ENCODE peak calls at places on chromosomes 2 and 18, in ten cellular contexts. D, S, I, H, Q, M, V, G, L and W are unnamed samples.

GRCh38 chr2:67604360-67604759 is 207.2 kb downstream of the ETAA1 start:
- DNase-seq in D (no peak), S (no peak), I (no peak), H (no peak), Q (no peak), M (no peak), V (no peak), G (no peak), L (no peak), W (no peak)

GRCh38 chr2:1104364-1104763 is 153.7 kb downstream of the SNTG2 start:
- DNase-seq in D (no peak), S (no peak), I (no peak), H (no peak), Q (no peak), M (no peak), V (no peak), G (no peak), L (no peak), W (no peak)

GRCh38 chr2:70580352-70580751 is 26.7 kb upstream of the TGFA start:
- DNase-seq in D (no peak), S (no peak), I (no peak), H (no peak), Q (no peak), M (no peak), V (no peak), G (no peak), L (no peak), W (no peak)

GRCh38 chr2:46970334-46971288 is 55.0 kb upstream of the MCFD2 start:
- DNase-seq in D (peak; percentile 64), S (no peak), I (peak; percentile 91), H (no peak), Q (no peak), M (no peak), V (peak; percentile 70), G (peak; percentile 45), L (peak; percentile 89), W (peak; percentile 38)

GRCh38 chr2:106614511-106615291 is 127.5 kb downstream of the CD8B2 start:
- DNase-seq in D (peak; percentile 68), S (no peak), I (peak; percentile 78), H (no peak), Q (no peak), M (no peak), V (no peak), G (no peak), L (no peak), W (no peak)

GRCh38 chr2:53768233-53768542 is 584 bp downstream of the CHAC2 start:
- DNase-seq in D (peak; percentile 54), S (no peak), I (no peak), H (no peak), Q (no peak), M (no peak), V (peak; percentile 45), G (no peak), L (no peak), W (no peak)

GRCh38 chr2:112579280-112579679 is 5.1 kb upstream of the CHCHD5 start:
- DNase-seq in D (no peak), S (no peak), I (no peak), H (no peak), Q (no peak), M (no peak), V (peak; percentile 86), G (no peak), L (peak; percentile 75), W (no peak)

GRCh38 chr2:98912957-98913915 is 22.8 kb downstream of the CRACDL start:
- DNase-seq in D (no peak), S (peak; percentile 79), I (no peak), H (peak; percentile 57), Q (no peak), M (no peak), V (peak; percentile 18), G (no peak), L (peak; percentile 91), W (no peak)

GRCh38 chr2:55590810-55591440 is 26.5 kb downstream of the PPP4R3B start:
- DNase-seq in D (no peak), S (no peak), I (no peak), H (no peak), Q (peak; percentile 28), M (no peak), V (no peak), G (no peak), L (peak; percentile 88), W (no peak)

GRCh38 chr2:36486546-36487044 is 111.4 kb downstream of the FEZ2 start:
- DNase-seq in D (no peak), S (no peak), I (no peak), H (no peak), Q (no peak), M (no peak), V (peak; percentile 80), G (no peak), L (peak; percentile 16), W (no peak)

GRCh38 chr18:63028380-63028779 is 291.2 kb downstream of the BCL2 start:
- DNase-seq in D (no peak), S (no peak), I (no peak), H (no peak), Q (no peak), M (no peak), V (no peak), G (no peak), L (no peak), W (no peak)

GRCh38 chr2:108923019-108923700 is 65.9 kb downstream of the EDAR start:
- DNase-seq in D (no peak), S (peak; percentile 67), I (peak; percentile 17), H (peak; percentile 36), Q (no peak), M (peak; percentile 23), V (no peak), G (no peak), L (peak; percentile 96), W (no peak)

GRCh38 chr2:20452551-20452950 is 5.7 kb downstream of the RHOB start:
- DNase-seq in D (no peak), S (peak; percentile 77), I (no peak), H (no peak), Q (no peak), M (no peak), V (peak; percentile 59), G (peak; percentile 28), L (peak; percentile 66), W (peak; percentile 68)
- H3K27me3 ChIP-seq in D (no peaks in the 10 kb centered on the region), S (no peaks in the 10 kb centered on the region), I (no peaks in the 10 kb centered on the region), H (no peaks in the 10 kb centered on the region), Q (no peaks in the 10 kb centered on the region), M (peaks cover 15% of the 10 kb centered on the region), V (no peaks in the 10 kb centered on the region), G (no peaks in the 10 kb centered on the region), L (no peaks in the 10 kb centered on the region), W (no peaks in the 10 kb centered on the region)

GRCh38 chr2:88451647-88452150 is 794 bp downstream of the FOXI3 start:
- DNase-seq in D (no peak), S (peak; percentile 78), I (no peak), H (no peak), Q (no peak), M (peak; percentile 52), V (no peak), G (no peak), L (peak; percentile 26), W (no peak)
- H3K27me3 ChIP-seq in D (peaks cover 69% of the 10 kb centered on the region), S (peaks cover 96% of the 10 kb centered on the region), I (peaks cover 38% of the 10 kb centered on the region), H (no peaks in the 10 kb centered on the region), Q (peaks cover 3% of the 10 kb centered on the region), M (peaks cover 39% of the 10 kb centered on the region), V (peaks cover 64% of the 10 kb centered on the region), G (peaks cover 73% of the 10 kb centered on the region), L (peaks cover 3% of the 10 kb centered on the region), W (peaks cover 91% of the 10 kb centered on the region)

GRCh38 chr2:218991674-218992168 is 1.5 kb downstream of the CRYBA2 start:
- DNase-seq in D (peak; percentile 53), S (no peak), I (no peak), H (peak; percentile 19), Q (no peak), M (peak; percentile 72), V (peak; percentile 54), G (no peak), L (peak; percentile 53), W (no peak)
- H3K27me3 ChIP-seq in D (peaks cover 96% of the 10 kb centered on the region), S (peaks cover 100% of the 10 kb centered on the region), I (peaks cover 86% of the 10 kb centered on the region), H (no peaks in the 10 kb centered on the region), Q (peaks cover 11% of the 10 kb centered on the region), M (peaks cover 99% of the 10 kb centered on the region), V (peaks cover 98% of the 10 kb centered on the region), G (peaks cover 95% of the 10 kb centered on the region), L (peaks cover 11% of the 10 kb centered on the region), W (peaks cover 100% of the 10 kb centered on the region)

GRCh38 chr2:236164201-236164982 is 3.8 kb downstream of the GBX2 start:
- DNase-seq in D (no peak), S (no peak), I (no peak), H (peak; percentile 79), Q (no peak), M (peak; percentile 93), V (no peak), G (no peak), L (no peak), W (no peak)
- H3K27me3 ChIP-seq in D (peaks cover 100% of the 10 kb centered on the region), S (peaks cover 100% of the 10 kb centered on the region), I (peaks cover 94% of the 10 kb centered on the region), H (peaks cover 1% of the 10 kb centered on the region), Q (peaks cover 1% of the 10 kb centered on the region), M (peaks cover 91% of the 10 kb centered on the region), V (peaks cover 100% of the 10 kb centered on the region), G (peaks cover 92% of the 10 kb centered on the region), L (peaks cover 50% of the 10 kb centered on the region), W (peaks cover 94% of the 10 kb centered on the region)

GRCh38 chr2:216674376-216674775 is 21.0 kb downstream of the IGFBP5 start:
- DNase-seq in D (no peak), S (no peak), I (no peak), H (no peak), Q (no peak), M (no peak), V (no peak), G (no peak), L (no peak), W (no peak)
- H3K27me3 ChIP-seq in D (no peaks in the 10 kb centered on the region), S (no peaks in the 10 kb centered on the region), I (no peaks in the 10 kb centered on the region), H (no peaks in the 10 kb centered on the region), Q (no peaks in the 10 kb centered on the region), M (no peaks in the 10 kb centered on the region), V (no peaks in the 10 kb centered on the region), G (no peaks in the 10 kb centered on the region), L (no peaks in the 10 kb centered on the region), W (no peaks in the 10 kb centered on the region)